ENCODE peak calls at places on chromosomes 7 and 10, in five cellular contexts. One of them, this sample, is unnamed.

GRCh38 chr10:97514344-97514743 is 15.6 kb downstream of the UBTD1 start:
- DNase-seq in EL: no peak
- DNase-seq in HS-5: no peak
- DNase-seq in left ventricle myocardium inferior: no peak
- DNase-seq in GM03348: no peak
- DNase-seq in this sample: no peak

GRCh38 chr7:87218941-87219544 is 489 bp downstream of the TMEM243 start:
- DNase-seq in EL: peak; percentile 51
- DNase-seq in HS-5: no peak
- DNase-seq in left ventricle myocardium inferior: peak; percentile 55
- DNase-seq in GM03348: peak; percentile 79
- DNase-seq in this sample: peak; percentile 64

GRCh38 chr7:131109011-131109756 is 218.5 kb upstream of the MKLN1 start:
- DNase-seq in EL: peak; percentile 14
- DNase-seq in HS-5: no peak
- DNase-seq in left ventricle myocardium inferior: no peak
- DNase-seq in GM03348: peak; percentile 33
- DNase-seq in this sample: no peak

GRCh38 chr7:125061776-125062397 is 132.3 kb upstream of the POT1 start:
- DNase-seq in EL: peak; percentile 8
- DNase-seq in HS-5: peak; percentile 26
- DNase-seq in left ventricle myocardium inferior: no peak
- DNase-seq in GM03348: peak; percentile 2
- DNase-seq in this sample: no peak

GRCh38 chr10:70602665-70603438 is at the start of gene PRF1:
- DNase-seq in EL: no peak
- DNase-seq in HS-5: no peak
- DNase-seq in left ventricle myocardium inferior: no peak
- DNase-seq in GM03348: no peak
- DNase-seq in this sample: no peak

GRCh38 chr10:91006001-91006751 is 85.3 kb upstream of the ANKRD1 start:
- DNase-seq in EL: peak; percentile 66
- DNase-seq in HS-5: peak; percentile 43
- DNase-seq in left ventricle myocardium inferior: no peak
- DNase-seq in GM03348: peak; percentile 68
- DNase-seq in this sample: peak; percentile 52

GRCh38 chr7:70785427-70785826 is 346.5 kb upstream of the GALNT17 start:
- DNase-seq in EL: no peak
- DNase-seq in HS-5: no peak
- DNase-seq in left ventricle myocardium inferior: no peak
- DNase-seq in GM03348: no peak
- DNase-seq in this sample: no peak

GRCh38 chr7:1557771-1558170 is 1.8 kb upstream of the TMEM184A start:
- DNase-seq in EL: no peak
- DNase-seq in HS-5: no peak
- DNase-seq in left ventricle myocardium inferior: no peak
- DNase-seq in GM03348: no peak
- DNase-seq in this sample: no peak

GRCh38 chr10:57579926-57580325 is 687.8 kb downstream of the IPMK start:
- DNase-seq in EL: peak; percentile 40
- DNase-seq in HS-5: peak; percentile 18
- DNase-seq in left ventricle myocardium inferior: no peak
- DNase-seq in GM03348: peak; percentile 7
- DNase-seq in this sample: no peak

GRCh38 chr7:149284343-149284742 is 22.3 kb downstream of the ZNF783 start:
- DNase-seq in EL: no peak
- DNase-seq in HS-5: no peak
- DNase-seq in left ventricle myocardium inferior: no peak
- DNase-seq in GM03348: no peak
- DNase-seq in this sample: no peak

GRCh38 chr10:6755891-6756460 is 175.9 kb upstream of the PRKCQ start:
- DNase-seq in EL: peak; percentile 60
- DNase-seq in HS-5: no peak
- DNase-seq in left ventricle myocardium inferior: no peak
- DNase-seq in GM03348: peak; percentile 53
- DNase-seq in this sample: no peak

GRCh38 chr10:103563231-103564115 is 70.0 kb downstream of the NEURL1 start:
- DNase-seq in EL: no peak
- DNase-seq in HS-5: no peak
- DNase-seq in left ventricle myocardium inferior: no peak
- DNase-seq in GM03348: no peak
- DNase-seq in this sample: no peak

GRCh38 chr7:4450483-4450882 is 231.6 kb upstream of the FOXK1 start:
- DNase-seq in EL: no peak
- DNase-seq in HS-5: no peak
- DNase-seq in left ventricle myocardium inferior: no peak
- DNase-seq in GM03348: no peak
- DNase-seq in this sample: no peak

GRCh38 chr10:130380056-130380455 is 243.9 kb downstream of the GLRX3 start:
- DNase-seq in EL: no peak
- DNase-seq in HS-5: no peak
- DNase-seq in left ventricle myocardium inferior: no peak
- DNase-seq in GM03348: no peak
- DNase-seq in this sample: no peak

GRCh38 chr10:86481761-86482160 is 39.8 kb downstream of the WAPL start:
- DNase-seq in EL: no peak
- DNase-seq in HS-5: no peak
- DNase-seq in left ventricle myocardium inferior: no peak
- DNase-seq in GM03348: no peak
- DNase-seq in this sample: no peak

GRCh38 chr10:70232859-70233108 is 445 bp downstream of the PPA1 start:
- DNase-seq in EL: no peak
- DNase-seq in HS-5: no peak
- DNase-seq in left ventricle myocardium inferior: no peak
- DNase-seq in GM03348: no peak
- DNase-seq in this sample: no peak

GRCh38 chr10:122114156-122114747 is 125.3 kb downstream of the TACC2 start:
- DNase-seq in EL: peak; percentile 9
- DNase-seq in HS-5: no peak
- DNase-seq in left ventricle myocardium inferior: no peak
- DNase-seq in GM03348: peak; percentile 39
- DNase-seq in this sample: no peak

GRCh38 chr7:44078521-44078920 is 3.8 kb downstream of the POLM start:
- DNase-seq in EL: no peak
- DNase-seq in HS-5: no peak
- DNase-seq in left ventricle myocardium inferior: no peak
- DNase-seq in GM03348: no peak
- DNase-seq in this sample: no peak

GRCh38 chr10:59595584-59595983 is 114.1 kb downstream of the SLC16A9 start:
- DNase-seq in EL: no peak
- DNase-seq in HS-5: no peak
- DNase-seq in left ventricle myocardium inferior: no peak
- DNase-seq in GM03348: no peak
- DNase-seq in this sample: no peak

GRCh38 chr7:20779041-20779440 is 7.6 kb downstream of the SP8 start:
- DNase-seq in EL: no peak
- DNase-seq in HS-5: no peak
- DNase-seq in left ventricle myocardium inferior: no peak
- DNase-seq in GM03348: no peak
- DNase-seq in this sample: no peak

GRCh38 chr7:16933296-16934248 is 51.8 kb upstream of the AGR3 start:
- DNase-seq in EL: no peak
- DNase-seq in HS-5: no peak
- DNase-seq in left ventricle myocardium inferior: no peak
- DNase-seq in GM03348: no peak
- DNase-seq in this sample: peak; percentile 72

GRCh38 chr7:602341-603141 is 82.9 kb upstream of the PDGFA start:
- DNase-seq in EL: no peak
- DNase-seq in HS-5: no peak
- DNase-seq in left ventricle myocardium inferior: no peak
- DNase-seq in GM03348: no peak
- DNase-seq in this sample: no peak

GRCh38 chr7:84331665-84332064 is 137.1 kb upstream of the SEMA3A start:
- DNase-seq in EL: no peak
- DNase-seq in HS-5: no peak
- DNase-seq in left ventricle myocardium inferior: no peak
- DNase-seq in GM03348: no peak
- DNase-seq in this sample: no peak

GRCh38 chr7:19111474-19112143 is 5.8 kb downstream of the TWIST1 start:
- DNase-seq in EL: peak; percentile 62
- DNase-seq in HS-5: no peak
- DNase-seq in left ventricle myocardium inferior: no peak
- DNase-seq in GM03348: no peak
- DNase-seq in this sample: no peak

GRCh38 chr7:433558-433957 is 86.1 kb downstream of the PDGFA start:
- DNase-seq in EL: no peak
- DNase-seq in HS-5: no peak
- DNase-seq in left ventricle myocardium inferior: no peak
- DNase-seq in GM03348: no peak
- DNase-seq in this sample: no peak

GRCh38 chr10:84511106-84511505 is 182.7 kb downstream of the CCSER2 start:
- DNase-seq in EL: no peak
- DNase-seq in HS-5: no peak
- DNase-seq in left ventricle myocardium inferior: no peak
- DNase-seq in GM03348: no peak
- DNase-seq in this sample: no peak

GRCh38 chr10:94029955-94030354 is 36.2 kb downstream of the PLCE1 start:
- DNase-seq in EL: no peak
- DNase-seq in HS-5: no peak
- DNase-seq in left ventricle myocardium inferior: no peak
- DNase-seq in GM03348: no peak
- DNase-seq in this sample: no peak

GRCh38 chr10:59903871-59904270 is 2.5 kb downstream of the CCDC6 start:
- DNase-seq in EL: no peak
- DNase-seq in HS-5: no peak
- DNase-seq in left ventricle myocardium inferior: no peak
- DNase-seq in GM03348: peak; percentile 54
- DNase-seq in this sample: no peak

GRCh38 chr10:132411561-132412253 is 14.7 kb downstream of the PWWP2B start:
- DNase-seq in EL: no peak
- DNase-seq in HS-5: no peak
- DNase-seq in left ventricle myocardium inferior: no peak
- DNase-seq in GM03348: peak; percentile 77
- DNase-seq in this sample: no peak

GRCh38 chr10:88642991-88643390 is 21.3 kb upstream of the LIPF start:
- DNase-seq in EL: peak; percentile 34
- DNase-seq in HS-5: no peak
- DNase-seq in left ventricle myocardium inferior: no peak
- DNase-seq in GM03348: peak; percentile 63
- DNase-seq in this sample: no peak

GRCh38 chr10:109393425-109393824 is 529.9 kb downstream of the XPNPEP1 start:
- DNase-seq in EL: no peak
- DNase-seq in HS-5: no peak
- DNase-seq in left ventricle myocardium inferior: no peak
- DNase-seq in GM03348: no peak
- DNase-seq in this sample: no peak

GRCh38 chr7:155466814-155467675 is 9.1 kb downstream of the EN2 start:
- DNase-seq in EL: no peak
- DNase-seq in HS-5: no peak
- DNase-seq in left ventricle myocardium inferior: no peak
- DNase-seq in GM03348: no peak
- DNase-seq in this sample: no peak

GRCh38 chr10:11875499-11876281 is 52.5 kb downstream of the PROSER2 start:
- DNase-seq in EL: peak; percentile 97
- DNase-seq in HS-5: peak; percentile 63
- DNase-seq in left ventricle myocardium inferior: peak; percentile 77
- DNase-seq in GM03348: peak; percentile 93
- DNase-seq in this sample: no peak

GRCh38 chr10:6145414-6145978 is 56.7 kb downstream of the RBM17 start:
- DNase-seq in EL: no peak
- DNase-seq in HS-5: no peak
- DNase-seq in left ventricle myocardium inferior: no peak
- DNase-seq in GM03348: no peak
- DNase-seq in this sample: no peak

GRCh38 chr7:70289067-70289466 is 690.8 kb downstream of the AUTS2 start:
- DNase-seq in EL: no peak
- DNase-seq in HS-5: no peak
- DNase-seq in left ventricle myocardium inferior: no peak
- DNase-seq in GM03348: peak; percentile 57
- DNase-seq in this sample: no peak

GRCh38 chr7:17679427-17679826 is 260.9 kb downstream of the SNX13 start:
- DNase-seq in EL: peak; percentile 67
- DNase-seq in HS-5: no peak
- DNase-seq in left ventricle myocardium inferior: peak; percentile 38
- DNase-seq in GM03348: peak; percentile 50
- DNase-seq in this sample: no peak

This sample was measured in CD14-positive monocyte.